ENCODE peak calls at places on chromosomes 16 and 17, in seven cellular contexts. K is lower leg skin, I is A549, B is H54, O is gastrocnemius medialis, J is endothelial cell of umbilical vein, Z is IMR-90. U is an unnamed sample.

GRCh38 chr16:8996891-8997290 is 33.2 kb upstream of the USP7 start:
- DNase-seq in I (peak; percentile 43), J (no peak), Z (no peak), K (no peak), O (no peak), B (no peak), U (peak; percentile 31)

GRCh38 chr17:56593073-56593740 is at the start of gene NOG:
- DNase-seq in I (peak; percentile 80), K (no peak), J (peak; percentile 13), B (peak; percentile 78), O (peak; percentile 61), Z (peak; percentile 54), U (peak; percentile 88)

GRCh38 chr16:12059216-12059769 is 82.8 kb downstream of the SNX29 start:
- DNase-seq in O (no peak), J (no peak), I (no peak), B (no peak), K (no peak), Z (no peak), U (no peak)

GRCh38 chr16:56262148-56262878 is 71.0 kb downstream of the GNAO1 start:
- DNase-seq in I (no peak), J (no peak), K (no peak), Z (no peak), B (no peak), O (no peak), U (peak; percentile 7)

GRCh38 chr16:17229766-17230165 is 241.0 kb downstream of the XYLT1 start:
- DNase-seq in O (no peak), Z (no peak), K (no peak), J (no peak), I (no peak), B (no peak), U (no peak)

GRCh38 chr17:7477392-7478275 is 1.8 kb downstream of the ZBTB4 start:
- DNase-seq in J (peak; percentile 29), Z (peak; percentile 95), B (no peak), K (no peak), O (peak; percentile 44), I (peak; percentile 24), U (no peak)

GRCh38 chr17:78734841-78735641 is 47.0 kb downstream of the CYTH1 start:
- DNase-seq in J (no peak), B (no peak), I (no peak), Z (no peak), K (no peak), O (no peak), U (no peak)

GRCh38 chr16:82881517-82881916 is 254.7 kb downstream of the CDH13 start:
- DNase-seq in K (no peak), I (no peak), J (no peak), O (no peak), Z (no peak), B (no peak), U (no peak)

GRCh38 chr16:57389087-57389468 is 15.5 kb upstream of the CCL17 start:
- DNase-seq in B (no peak), O (no peak), Z (no peak), K (no peak), I (no peak), J (no peak), U (no peak)

GRCh38 chr16:25005445-25006306 is 9.5 kb downstream of the ARHGAP17 start:
- DNase-seq in O (no peak), I (no peak), K (no peak), Z (no peak), J (no peak), B (no peak), U (peak; percentile 64)

GRCh38 chr17:80832888-80833583 is 158.6 kb upstream of the CHMP6 start:
- DNase-seq in O (peak; percentile 92), I (peak; percentile 92), B (peak; percentile 98), Z (peak; percentile 99), K (peak; percentile 87), J (peak; percentile 99), U (peak; percentile 90)

GRCh38 chr16:87965973-87966667 is 14.9 kb downstream of the BANP start:
- DNase-seq in Z (peak; percentile 49), B (no peak), K (no peak), O (no peak), J (peak; percentile 3), I (no peak), U (no peak)

GRCh38 chr17:43814714-43815113 is 18.2 kb downstream of the MPP3 start:
- DNase-seq in B (peak; percentile 58), K (no peak), Z (peak; percentile 77), J (peak; percentile 63), I (peak; percentile 51), O (no peak), U (no peak)

GRCh38 chr16:660459-661183 is 7.3 kb upstream of the RHOT2 start:
- DNase-seq in I (peak; percentile 94), J (peak; percentile 88), Z (peak; percentile 77), K (peak; percentile 68), O (peak; percentile 87), B (no peak), U (no peak)

GRCh38 chr17:76793775-76794174 is 55.9 kb downstream of the MFSD11 start:
- DNase-seq in Z (peak; percentile 23), I (peak; percentile 80), O (no peak), B (no peak), K (no peak), J (peak; percentile 26), U (peak; percentile 75)

GRCh38 chr16:27339180-27339579 is 25.4 kb downstream of the IL4R start:
- DNase-seq in K (no peak), O (no peak), Z (no peak), B (no peak), J (no peak), I (no peak), U (no peak)

GRCh38 chr17:50165867-50166517 is at the start of gene SGCA:
- DNase-seq in J (no peak), B (no peak), Z (no peak), O (peak; percentile 81), I (no peak), K (no peak), U (no peak)

GRCh38 chr16:8986111-8986510 is 22.4 kb upstream of the USP7 start:
- DNase-seq in Z (no peak), B (no peak), J (no peak), O (no peak), I (no peak), K (no peak), U (no peak)

GRCh38 chr16:8863594-8864424 is 5.0 kb downstream of the CARHSP1 start:
- DNase-seq in J (no peak), B (no peak), Z (no peak), I (peak; percentile 83), O (no peak), K (no peak), U (peak; percentile 41)

GRCh38 chr16:77579283-77579985 is 142.9 kb upstream of the NUDT7 start:
- DNase-seq in O (no peak), I (peak; percentile 61), Z (peak; percentile 6), K (no peak), B (no peak), J (peak; percentile 50), U (no peak)

GRCh38 chr17:83100853-83101391 is 21.5 kb downstream of the METRNL start:
- DNase-seq in K (peak; percentile 36), O (no peak), Z (no peak), I (no peak), J (no peak), B (no peak), U (no peak)

GRCh38 chr16:65114527-65114926 is 7.3 kb downstream of the CDH11 start:
- DNase-seq in K (no peak), B (no peak), J (no peak), I (no peak), O (no peak), Z (no peak), U (no peak)

GRCh38 chr17:21295036-21295952 is 10.8 kb downstream of the MAP2K3 start:
- DNase-seq in K (no peak), I (peak; percentile 55), O (peak; percentile 71), B (no peak), Z (peak; percentile 59), J (peak; percentile 3), U (peak; percentile 8)

GRCh38 chr16:54862529-54862928 is 68.1 kb upstream of the IRX5 start:
- DNase-seq in K (no peak), Z (no peak), I (no peak), O (no peak), J (no peak), B (no peak), U (no peak)

GRCh38 chr17:37774508-37774907 is 29.6 kb upstream of the HNF1B start:
- DNase-seq in O (no peak), I (no peak), Z (no peak), B (no peak), K (no peak), J (no peak), U (peak; percentile 42)

GRCh38 chr17:39664581-39665561 is at the start of gene TCAP:
- DNase-seq in J (no peak), O (peak; percentile 81), B (no peak), K (no peak), Z (no peak), I (no peak), U (no peak)

GRCh38 chr16:86577314-86577971 is 906 bp upstream of the FOXL1 start:
- DNase-seq in K (no peak), Z (peak; percentile 96), B (no peak), O (no peak), J (peak; percentile 49), I (no peak), U (no peak)

GRCh38 chr16:85227262-85227923 is 115.1 kb upstream of the CIBAR2 start:
- DNase-seq in I (no peak), K (no peak), O (no peak), B (no peak), J (no peak), Z (no peak), U (peak; percentile 90)
- TF ChIP-seq POLR2A in I (no peak), K (no peak), O (no peak), B (no peak), J (no peak), Z (no peak), U (no peak)

GRCh38 chr17:44905006-44906000 is 6.1 kb upstream of the EFTUD2 start:
- DNase-seq in B (no peak), O (no peak), K (no peak), Z (peak; percentile 11), J (peak; percentile 37), I (no peak), U (no peak)
- TF ChIP-seq POLR2A in B (no peak), O (no peak), K (no peak), Z (no peak), J (no peak), I (no peak), U (no peak)

DNA sequence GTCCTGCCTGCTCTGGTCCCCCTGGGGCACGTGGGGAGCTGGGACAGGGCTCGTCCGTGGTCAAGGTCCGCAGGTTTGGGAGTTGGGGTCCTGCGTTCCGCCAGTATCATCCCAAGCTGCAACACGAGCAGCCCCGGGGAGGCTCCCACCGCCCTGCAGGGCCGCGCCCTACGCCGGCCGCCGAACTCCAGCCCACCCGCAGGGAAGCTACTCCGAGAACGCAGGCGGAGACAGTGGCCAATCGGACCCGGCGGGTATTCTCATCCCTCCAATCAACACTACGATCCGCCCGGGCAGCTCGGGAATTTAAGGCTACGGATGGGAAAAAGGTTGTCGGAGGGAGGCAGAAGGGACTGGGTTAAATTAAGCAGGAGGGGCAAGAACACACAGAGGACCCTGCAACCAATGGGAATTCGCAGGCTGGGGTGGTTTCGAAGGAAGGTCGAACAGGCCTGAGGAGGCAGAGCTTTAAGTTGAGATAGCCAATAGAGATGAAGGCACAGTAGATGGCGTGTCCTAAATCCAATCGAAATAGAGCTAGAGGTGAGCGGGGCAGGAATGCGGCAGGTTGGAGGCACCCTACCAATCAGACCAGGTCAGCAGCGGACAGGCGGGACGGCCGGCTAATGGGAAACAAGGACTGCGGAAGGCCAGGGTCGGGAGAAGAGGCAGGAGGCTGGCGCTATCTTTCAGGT is 626 bp downstream of the SPAG7 start:
- DNase-seq in Z (peak; percentile 100), B (peak; percentile 98), K (peak; percentile 99), I (peak; percentile 100), J (peak; percentile 100), O (peak; percentile 100), U (peak; percentile 98)
- TF ChIP-seq POLR2A in Z (no peak), B (no peak), K (no peak), I (peak; percentile 59), J (no peak), O (peak; percentile 47), U (peak; percentile 21)

GRCh38 chr17:65137076-65137935 is at the start of gene RGS9:
- DNase-seq in K (peak; percentile 69), O (peak; percentile 70), I (peak; percentile 77), J (peak; percentile 77), Z (peak; percentile 52), B (peak; percentile 70), U (peak; percentile 72)
- TF ChIP-seq POLR2A in K (no peak), O (no peak), I (no peak), J (no peak), Z (no peak), B (no peak), U (no peak)

U was measured in NB4.